ENCODE peak calls at places on chromosomes 5 and 9, in ten cellular contexts. L, B, Q, S, H, M, N, K, C and A are unnamed samples.

GRCh38 chr9:4547016-4547415 is 56.7 kb downstream of the SLC1A1 start:
- DNase-seq in N (no peak), M (no peak), H (no peak), Q (no peak), C (peak; percentile 72), B (no peak), L (no peak), S (no peak), K (no peak), A (no peak)

GRCh38 chr5:124655211-124655880 is 91.1 kb downstream of the ZNF608 start:
- DNase-seq in C (peak; percentile 81), B (peak; percentile 47), Q (no peak), L (no peak), K (no peak), S (no peak), H (no peak), M (peak; percentile 82), N (no peak), A (no peak)

GRCh38 chr5:81626524-81626923 is 124.4 kb downstream of the SSBP2 start:
- DNase-seq in N (no peak), K (no peak), B (no peak), S (no peak), C (peak; percentile 59), M (peak; percentile 94), L (peak; percentile 7), Q (no peak), H (no peak), A (no peak)

GRCh38 chr5:174735498-174736350 is 11.3 kb downstream of the MSX2 start:
- DNase-seq in K (no peak), H (no peak), C (no peak), Q (no peak), N (no peak), S (no peak), L (no peak), M (peak; percentile 94), B (no peak), A (no peak)

GRCh38 chr5:60842859-60843692 is 993 bp downstream of the ELOVL7 start:
- DNase-seq in M (peak; percentile 35), Q (no peak), C (peak; percentile 20), K (peak; percentile 56), H (no peak), N (no peak), S (no peak), L (no peak), B (no peak), A (no peak)

GRCh38 chr5:172380261-172380991 is 73.9 kb downstream of the SH3PXD2B start:
- DNase-seq in L (no peak), H (no peak), K (no peak), N (no peak), S (no peak), B (no peak), Q (no peak), M (no peak), C (no peak), A (no peak)

GRCh38 chr5:19018822-19019221 is 969.2 kb downstream of the CDH18 start:
- DNase-seq in N (no peak), C (peak; percentile 0), L (no peak), Q (no peak), B (no peak), H (no peak), M (peak; percentile 87), K (no peak), S (no peak), A (no peak)

GRCh38 chr9:113993838-113994540 is 84.1 kb downstream of the AMBP start:
- DNase-seq in C (no peak), M (no peak), K (no peak), L (no peak), H (peak; percentile 92), B (peak; percentile 95), Q (no peak), N (peak; percentile 0), S (peak; percentile 75), A (peak; percentile 92)

GRCh38 chr9:17063535-17064135 is 71.2 kb upstream of the CNTLN start:
- DNase-seq in S (no peak), N (no peak), C (peak; percentile 76), M (peak; percentile 52), L (peak; percentile 10), Q (no peak), B (peak; percentile 68), H (no peak), K (peak; percentile 37), A (no peak)

GRCh38 chr5:10201223-10201868 is 48.3 kb downstream of the ATPSCKMT start:
- DNase-seq in N (no peak), L (no peak), H (no peak), K (no peak), S (no peak), M (no peak), C (peak; percentile 9), B (no peak), Q (no peak), A (no peak)

GRCh38 chr9:92048924-92049625 is 66.1 kb downstream of the SPTLC1 start:
- DNase-seq in C (peak; percentile 20), N (no peak), H (no peak), L (peak; percentile 31), Q (no peak), B (no peak), K (no peak), M (no peak), S (no peak), A (no peak)

GRCh38 chr5:118553662-118554061 is 434.7 kb downstream of the DTWD2 start:
- DNase-seq in C (peak; percentile 96), L (peak; percentile 98), S (no peak), H (peak; percentile 52), M (no peak), B (no peak), K (no peak), Q (no peak), N (no peak), A (no peak)

GRCh38 chr5:62115009-62115408 is 191.0 kb upstream of the KIF2A start:
- DNase-seq in L (peak; percentile 22), M (no peak), S (no peak), H (no peak), C (no peak), K (no peak), N (no peak), Q (no peak), B (no peak), A (no peak)

GRCh38 chr5:102481044-102481715 is 17.6 kb downstream of the SLCO6A1 start:
- DNase-seq in Q (no peak), B (no peak), N (no peak), M (no peak), C (peak; percentile 17), H (no peak), K (no peak), L (no peak), S (no peak), A (no peak)

GRCh38 chr5:9337908-9338307 is 208.0 kb downstream of the SEMA5A start:
- DNase-seq in Q (no peak), N (no peak), S (no peak), C (peak; percentile 80), B (no peak), K (no peak), M (no peak), H (no peak), L (no peak), A (no peak)